ENCODE peak calls at places on chromosomes 5 and 9, in ten cellular contexts. One of them, this sample, is unnamed.

GRCh38 chr5:151075698-151076331 is 5.0 kb downstream of the TNIP1 start:
- DNase-seq in GM12878: no peak
- DNase-seq in sigmoid colon: no peak
- DNase-seq in tibial nerve: no peak
- DNase-seq in K562: no peak
- DNase-seq in transverse colon: peak; percentile 64
- DNase-seq in ovary: no peak
- DNase-seq in upper lobe of left lung: peak; percentile 94
- DNase-seq in A549: peak; percentile 44
- DNase-seq in H1: no peak
- DNase-seq in this sample: peak; percentile 73

GRCh38 chr5:71883745-71884103 is 164.6 kb downstream of the CARTPT start:
- DNase-seq in tibial nerve: no peak
- DNase-seq in A549: no peak
- DNase-seq in H1: no peak
- DNase-seq in transverse colon: no peak
- DNase-seq in ovary: no peak
- DNase-seq in K562: no peak
- DNase-seq in GM12878: no peak
- DNase-seq in upper lobe of left lung: no peak
- DNase-seq in sigmoid colon: no peak
- DNase-seq in this sample: no peak

GRCh38 chr5:120942551-120942950 is 478.5 kb downstream of the PRR16 start:
- DNase-seq in sigmoid colon: no peak
- DNase-seq in K562: no peak
- DNase-seq in upper lobe of left lung: no peak
- DNase-seq in H1: no peak
- DNase-seq in transverse colon: no peak
- DNase-seq in tibial nerve: no peak
- DNase-seq in ovary: no peak
- DNase-seq in GM12878: no peak
- DNase-seq in A549: no peak
- DNase-seq in this sample: no peak

GRCh38 chr9:98191615-98192502 is 578 bp downstream of the CORO2A start:
- DNase-seq in ovary: peak; percentile 31
- DNase-seq in A549: no peak
- DNase-seq in GM12878: no peak
- DNase-seq in transverse colon: peak; percentile 59
- DNase-seq in sigmoid colon: no peak
- DNase-seq in tibial nerve: no peak
- DNase-seq in H1: peak; percentile 70
- DNase-seq in upper lobe of left lung: peak; percentile 74
- DNase-seq in K562: peak; percentile 82
- DNase-seq in this sample: peak; percentile 48

GRCh38 chr5:11683666-11684065 is 220.6 kb downstream of the CTNND2 start:
- DNase-seq in transverse colon: peak; percentile 34
- DNase-seq in H1: no peak
- DNase-seq in upper lobe of left lung: peak; percentile 27
- DNase-seq in K562: no peak
- DNase-seq in tibial nerve: no peak
- DNase-seq in A549: no peak
- DNase-seq in sigmoid colon: no peak
- DNase-seq in GM12878: no peak
- DNase-seq in ovary: no peak
- DNase-seq in this sample: no peak

GRCh38 chr9:74875656-74876055 is 12.1 kb downstream of the TRPM6 start:
- DNase-seq in ovary: no peak
- DNase-seq in upper lobe of left lung: no peak
- DNase-seq in H1: no peak
- DNase-seq in transverse colon: no peak
- DNase-seq in K562: no peak
- DNase-seq in sigmoid colon: no peak
- DNase-seq in A549: no peak
- DNase-seq in tibial nerve: no peak
- DNase-seq in GM12878: no peak
- DNase-seq in this sample: no peak

GRCh38 chr9:136569526-136570148 is 23.8 kb upstream of the NOTCH1 start:
- DNase-seq in GM12878: no peak
- DNase-seq in sigmoid colon: no peak
- DNase-seq in A549: no peak
- DNase-seq in upper lobe of left lung: no peak
- DNase-seq in tibial nerve: no peak
- DNase-seq in transverse colon: no peak
- DNase-seq in K562: no peak
- DNase-seq in ovary: no peak
- DNase-seq in H1: no peak
- DNase-seq in this sample: no peak

GRCh38 chr9:38227061-38227540 is 158.1 kb upstream of the SHB start:
- DNase-seq in sigmoid colon: no peak
- DNase-seq in GM12878: peak; percentile 23
- DNase-seq in transverse colon: peak; percentile 21
- DNase-seq in K562: peak; percentile 82
- DNase-seq in ovary: peak; percentile 17
- DNase-seq in upper lobe of left lung: peak; percentile 58
- DNase-seq in tibial nerve: no peak
- DNase-seq in A549: peak; percentile 92
- DNase-seq in H1: peak; percentile 65
- DNase-seq in this sample: no peak

GRCh38 chr5:177195307-177195952 is 61.9 kb downstream of the NSD1 start:
- DNase-seq in A549: no peak
- DNase-seq in tibial nerve: no peak
- DNase-seq in K562: no peak
- DNase-seq in upper lobe of left lung: no peak
- DNase-seq in H1: no peak
- DNase-seq in sigmoid colon: no peak
- DNase-seq in GM12878: no peak
- DNase-seq in transverse colon: no peak
- DNase-seq in ovary: no peak
- DNase-seq in this sample: no peak

GRCh38 chr5:72314571-72315172 is 5.4 kb downstream of the MRPS27 start:
- DNase-seq in K562: no peak
- DNase-seq in GM12878: no peak
- DNase-seq in upper lobe of left lung: peak; percentile 55
- DNase-seq in transverse colon: no peak
- DNase-seq in A549: peak; percentile 68
- DNase-seq in sigmoid colon: no peak
- DNase-seq in H1: no peak
- DNase-seq in ovary: no peak
- DNase-seq in tibial nerve: no peak
- DNase-seq in this sample: peak; percentile 71

GRCh38 chr5:4065472-4066320 is 470.1 kb downstream of the IRX1 start:
- DNase-seq in tibial nerve: no peak
- DNase-seq in H1: no peak
- DNase-seq in GM12878: no peak
- DNase-seq in ovary: no peak
- DNase-seq in A549: no peak
- DNase-seq in upper lobe of left lung: no peak
- DNase-seq in sigmoid colon: no peak
- DNase-seq in transverse colon: no peak
- DNase-seq in K562: no peak
- DNase-seq in this sample: no peak

GRCh38 chr9:90460220-90460619 is 182.4 kb downstream of the DIRAS2 start:
- DNase-seq in transverse colon: peak; percentile 64
- DNase-seq in GM12878: no peak
- DNase-seq in H1: no peak
- DNase-seq in sigmoid colon: no peak
- DNase-seq in A549: no peak
- DNase-seq in ovary: no peak
- DNase-seq in upper lobe of left lung: no peak
- DNase-seq in tibial nerve: no peak
- DNase-seq in K562: no peak
- DNase-seq in this sample: no peak

GRCh38 chr5:123080215-123080614 is 8.8 kb upstream of the PRDM6 start:
- DNase-seq in sigmoid colon: no peak
- DNase-seq in ovary: no peak
- DNase-seq in upper lobe of left lung: no peak
- DNase-seq in K562: no peak
- DNase-seq in A549: no peak
- DNase-seq in transverse colon: no peak
- DNase-seq in GM12878: no peak
- DNase-seq in H1: no peak
- DNase-seq in tibial nerve: no peak
- DNase-seq in this sample: no peak
- TF ChIP-seq EP300 in sigmoid colon: no peak
- TF ChIP-seq EP300 in ovary: no peak
- TF ChIP-seq EP300 in upper lobe of left lung: no peak
- TF ChIP-seq EP300 in K562: no peak
- TF ChIP-seq EP300 in A549: no peak
- TF ChIP-seq EP300 in transverse colon: no peak
- TF ChIP-seq EP300 in GM12878: no peak
- TF ChIP-seq EP300 in H1: no peak
- TF ChIP-seq EP300 in tibial nerve: no peak
- TF ChIP-seq EP300 in this sample: no peak

GRCh38 chr9:21455320-21455719 is 15.1 kb downstream of the IFNA1 start:
- DNase-seq in upper lobe of left lung: no peak
- DNase-seq in H1: no peak
- DNase-seq in transverse colon: peak; percentile 16
- DNase-seq in GM12878: no peak
- DNase-seq in tibial nerve: no peak
- DNase-seq in K562: no peak
- DNase-seq in ovary: no peak
- DNase-seq in sigmoid colon: no peak
- DNase-seq in A549: peak; percentile 48
- DNase-seq in this sample: no peak
- TF ChIP-seq EP300 in upper lobe of left lung: no peak
- TF ChIP-seq EP300 in H1: no peak
- TF ChIP-seq EP300 in transverse colon: no peak
- TF ChIP-seq EP300 in GM12878: no peak
- TF ChIP-seq EP300 in tibial nerve: no peak
- TF ChIP-seq EP300 in K562: no peak
- TF ChIP-seq EP300 in ovary: no peak
- TF ChIP-seq EP300 in sigmoid colon: no peak
- TF ChIP-seq EP300 in A549: no peak
- TF ChIP-seq EP300 in this sample: no peak

DNA sequence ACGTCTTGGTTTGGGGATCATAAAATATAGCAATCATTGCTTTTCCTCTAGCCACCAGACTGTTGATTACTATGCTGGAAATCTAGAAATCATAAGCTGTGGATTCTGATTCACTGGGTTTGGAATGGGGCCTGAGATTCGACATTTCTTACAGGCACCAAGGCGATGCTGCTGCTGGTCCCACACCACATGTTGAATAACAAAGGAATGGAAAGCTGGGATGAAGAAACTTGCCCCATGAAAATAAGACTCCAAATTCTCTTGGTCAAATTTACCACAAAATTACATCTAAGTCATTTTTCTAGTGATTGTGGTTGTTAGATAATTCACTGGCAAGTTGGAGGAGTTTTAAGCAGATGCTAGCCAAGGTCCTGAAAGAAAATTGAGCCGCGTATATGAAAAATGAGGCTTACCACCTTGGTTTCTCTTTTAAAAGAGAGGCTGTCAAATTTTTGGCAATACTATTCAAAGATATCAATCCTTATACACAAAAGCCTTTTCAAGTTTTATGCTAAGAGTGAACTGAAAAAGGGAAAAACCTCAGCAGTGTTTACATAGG is 23.0 kb upstream of the MEIKIN start:
- DNase-seq in sigmoid colon: no peak
- DNase-seq in H1: peak; percentile 6
- DNase-seq in GM12878: no peak
- DNase-seq in ovary: no peak
- DNase-seq in upper lobe of left lung: no peak
- DNase-seq in A549: no peak
- DNase-seq in K562: no peak
- DNase-seq in tibial nerve: no peak
- DNase-seq in transverse colon: no peak
- DNase-seq in this sample: no peak
- TF ChIP-seq EP300 in sigmoid colon: no peak
- TF ChIP-seq EP300 in H1: no peak
- TF ChIP-seq EP300 in GM12878: no peak
- TF ChIP-seq EP300 in ovary: no peak
- TF ChIP-seq EP300 in upper lobe of left lung: no peak
- TF ChIP-seq EP300 in A549: no peak
- TF ChIP-seq EP300 in K562: no peak
- TF ChIP-seq EP300 in tibial nerve: no peak
- TF ChIP-seq EP300 in transverse colon: no peak
- TF ChIP-seq EP300 in this sample: no peak

GRCh38 chr5:103532116-103532734 is 30.4 kb downstream of the NUDT12 start:
- DNase-seq in K562: no peak
- DNase-seq in H1: no peak
- DNase-seq in tibial nerve: no peak
- DNase-seq in ovary: no peak
- DNase-seq in upper lobe of left lung: no peak
- DNase-seq in sigmoid colon: no peak
- DNase-seq in GM12878: no peak
- DNase-seq in A549: no peak
- DNase-seq in transverse colon: no peak
- DNase-seq in this sample: no peak

GRCh38 chr5:103523319-103523718 is 39.3 kb downstream of the NUDT12 start:
- DNase-seq in GM12878: no peak
- DNase-seq in tibial nerve: no peak
- DNase-seq in upper lobe of left lung: no peak
- DNase-seq in K562: no peak
- DNase-seq in A549: peak; percentile 43
- DNase-seq in sigmoid colon: no peak
- DNase-seq in H1: no peak
- DNase-seq in transverse colon: peak; percentile 78
- DNase-seq in ovary: no peak
- DNase-seq in this sample: no peak

GRCh38 chr5:103525366-103525765 is 37.2 kb downstream of the NUDT12 start:
- DNase-seq in sigmoid colon: no peak
- DNase-seq in tibial nerve: no peak
- DNase-seq in transverse colon: no peak
- DNase-seq in A549: no peak
- DNase-seq in H1: no peak
- DNase-seq in K562: no peak
- DNase-seq in GM12878: no peak
- DNase-seq in ovary: no peak
- DNase-seq in upper lobe of left lung: no peak
- DNase-seq in this sample: no peak

GRCh38 chr5:103522586-103522985 is 40.0 kb downstream of the NUDT12 start:
- DNase-seq in H1: no peak
- DNase-seq in tibial nerve: no peak
- DNase-seq in ovary: no peak
- DNase-seq in sigmoid colon: no peak
- DNase-seq in K562: no peak
- DNase-seq in GM12878: no peak
- DNase-seq in A549: no peak
- DNase-seq in transverse colon: no peak
- DNase-seq in upper lobe of left lung: peak; percentile 47
- DNase-seq in this sample: no peak

DNA sequence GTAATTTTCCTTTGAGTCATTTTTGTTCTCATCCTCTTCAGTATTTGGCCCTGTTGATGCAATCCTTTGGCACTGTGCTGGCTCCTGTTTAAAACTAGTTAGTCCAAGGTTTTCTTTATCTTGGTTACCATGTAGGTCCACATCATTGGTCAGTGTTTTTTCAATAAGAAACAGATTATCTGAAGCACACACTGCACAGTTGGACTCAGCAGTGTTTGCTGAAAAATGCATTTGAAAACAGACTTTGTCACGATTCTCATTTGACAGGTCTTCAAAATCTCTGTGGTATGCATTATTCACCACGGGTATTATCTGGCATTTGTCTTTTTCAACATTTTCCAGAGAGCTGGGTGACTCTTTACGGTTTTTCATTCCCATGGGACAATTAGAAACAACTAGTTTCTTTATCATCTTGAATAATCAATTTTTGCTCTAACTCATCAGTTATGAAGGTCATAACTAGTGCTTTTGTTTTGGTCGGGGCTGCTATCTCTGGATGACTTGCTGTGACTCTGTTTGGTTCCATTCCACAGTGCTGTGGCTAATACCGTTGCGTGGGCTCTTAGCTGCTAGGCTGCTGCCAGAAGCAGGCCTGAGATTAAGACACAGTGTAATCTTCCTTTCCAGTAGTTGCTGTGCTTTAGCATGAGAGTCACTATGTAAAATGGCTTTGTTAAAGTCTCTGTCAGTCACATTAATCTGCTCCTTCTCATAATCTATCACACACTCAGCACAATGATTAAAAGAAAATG is 36.2 kb downstream of the NUDT12 start:
- DNase-seq in GM12878: no peak
- DNase-seq in sigmoid colon: no peak
- DNase-seq in H1: no peak
- DNase-seq in tibial nerve: no peak
- DNase-seq in transverse colon: no peak
- DNase-seq in A549: no peak
- DNase-seq in upper lobe of left lung: no peak
- DNase-seq in K562: no peak
- DNase-seq in ovary: no peak
- DNase-seq in this sample: no peak
- TF ChIP-seq EP300 in GM12878: no peak
- TF ChIP-seq EP300 in sigmoid colon: no peak
- TF ChIP-seq EP300 in H1: no peak
- TF ChIP-seq EP300 in tibial nerve: no peak
- TF ChIP-seq EP300 in transverse colon: no peak
- TF ChIP-seq EP300 in A549: no peak
- TF ChIP-seq EP300 in upper lobe of left lung: no peak
- TF ChIP-seq EP300 in K562: no peak
- TF ChIP-seq EP300 in ovary: no peak
- TF ChIP-seq EP300 in this sample: no peak